ENCODE peak calls at places on chromosomes 13 and 19, in eight cellular contexts. One of them, this sample, is unnamed.

GRCh38 chr13:47211106-47211505 is 314.3 kb upstream of the HTR2A start:
- DNase-seq in endothelial cell: no peak
- DNase-seq in GM06990: no peak
- DNase-seq in EH: peak
- DNase-seq in NCI-H345: no peak
- DNase-seq in left colon: no peak
- DNase-seq in RWPE1: peak
- DNase-seq in NCI-H2107: no peak
- DNase-seq in this sample: no peak

GRCh38 chr13:43537124-43537523 is 249.6 kb downstream of the ENOX1 start:
- DNase-seq in NCI-H2107: no peak
- DNase-seq in RWPE1: no peak
- DNase-seq in EH: peak
- DNase-seq in endothelial cell: no peak
- DNase-seq in NCI-H345: no peak
- DNase-seq in left colon: no peak
- DNase-seq in GM06990: no peak
- DNase-seq in this sample: no peak

GRCh38 chr13:53301449-53301848 is 272.8 kb downstream of the OLFM4 start:
- DNase-seq in GM06990: no peak
- DNase-seq in NCI-H2107: peak
- DNase-seq in EH: no peak
- DNase-seq in endothelial cell: no peak
- DNase-seq in RWPE1: no peak
- DNase-seq in left colon: no peak
- DNase-seq in NCI-H345: peak
- DNase-seq in this sample: no peak

GRCh38 chr19:29067831-29068230 is 145.1 kb downstream of the UQCRFS1 start:
- DNase-seq in GM06990: no peak
- DNase-seq in endothelial cell: no peak
- DNase-seq in NCI-H2107: no peak
- DNase-seq in left colon: no peak
- DNase-seq in NCI-H345: no peak
- DNase-seq in RWPE1: no peak
- DNase-seq in EH: no peak
- DNase-seq in this sample: no peak

GRCh38 chr13:39855236-39855635 is 199.8 kb downstream of the COG6 start:
- DNase-seq in EH: no peak
- DNase-seq in NCI-H345: no peak
- DNase-seq in endothelial cell: no peak
- DNase-seq in RWPE1: no peak
- DNase-seq in left colon: no peak
- DNase-seq in NCI-H2107: no peak
- DNase-seq in GM06990: no peak
- DNase-seq in this sample: no peak

GRCh38 chr19:18097993-18098890 is 664 bp downstream of the MAST3 start:
- DNase-seq in NCI-H345: no peak
- DNase-seq in NCI-H2107: no peak
- DNase-seq in GM06990: no peak
- DNase-seq in left colon: no peak
- DNase-seq in RWPE1: no peak
- DNase-seq in endothelial cell: no peak
- DNase-seq in EH: no peak
- DNase-seq in this sample: no peak

GRCh38 chr13:38804536-38804935 is 117.7 kb downstream of the FREM2 start:
- DNase-seq in left colon: no peak
- DNase-seq in NCI-H2107: no peak
- DNase-seq in NCI-H345: no peak
- DNase-seq in RWPE1: peak
- DNase-seq in GM06990: no peak
- DNase-seq in endothelial cell: no peak
- DNase-seq in EH: no peak
- DNase-seq in this sample: no peak

GRCh38 chr13:50125556-50126377 is 110.5 kb downstream of the KCNRG start:
- DNase-seq in NCI-H345: peak
- DNase-seq in EH: peak
- DNase-seq in endothelial cell: peak
- DNase-seq in left colon: peak
- DNase-seq in RWPE1: peak
- DNase-seq in NCI-H2107: peak
- DNase-seq in GM06990: peak
- DNase-seq in this sample: peak

GRCh38 chr13:107977175-107977574 is 238.2 kb downstream of the LIG4 start:
- DNase-seq in NCI-H345: peak
- DNase-seq in EH: no peak
- DNase-seq in endothelial cell: no peak
- DNase-seq in GM06990: no peak
- DNase-seq in RWPE1: no peak
- DNase-seq in NCI-H2107: no peak
- DNase-seq in left colon: no peak
- DNase-seq in this sample: no peak

GRCh38 chr13:44050450-44051063 is 170.9 kb downstream of the LACC1 start:
- DNase-seq in RWPE1: peak
- DNase-seq in EH: peak
- DNase-seq in NCI-H2107: no peak
- DNase-seq in NCI-H345: peak
- DNase-seq in endothelial cell: no peak
- DNase-seq in GM06990: no peak
- DNase-seq in left colon: no peak
- DNase-seq in this sample: no peak

GRCh38 chr13:24184265-24184841 is 23.8 kb downstream of the SPATA13 start:
- DNase-seq in EH: no peak
- DNase-seq in endothelial cell: no peak
- DNase-seq in NCI-H345: no peak
- DNase-seq in GM06990: no peak
- DNase-seq in left colon: no peak
- DNase-seq in NCI-H2107: no peak
- DNase-seq in RWPE1: no peak
- DNase-seq in this sample: no peak

GRCh38 chr19:10995926-10996600 is 35.2 kb downstream of the SMARCA4 start:
- DNase-seq in endothelial cell: no peak
- DNase-seq in left colon: no peak
- DNase-seq in NCI-H345: no peak
- DNase-seq in RWPE1: no peak
- DNase-seq in EH: no peak
- DNase-seq in NCI-H2107: no peak
- DNase-seq in GM06990: no peak
- DNase-seq in this sample: no peak

GRCh38 chr13:110353339-110353977 is 46.4 kb downstream of the COL4A2 start:
- DNase-seq in left colon: peak
- DNase-seq in EH: no peak
- DNase-seq in endothelial cell: no peak
- DNase-seq in GM06990: no peak
- DNase-seq in NCI-H345: no peak
- DNase-seq in RWPE1: no peak
- DNase-seq in NCI-H2107: no peak
- DNase-seq in this sample: no peak

GRCh38 chr13:63427170-63427569 is 2011.5 kb upstream of the PCDH20 start:
- DNase-seq in left colon: no peak
- DNase-seq in NCI-H345: no peak
- DNase-seq in NCI-H2107: no peak
- DNase-seq in EH: no peak
- DNase-seq in endothelial cell: no peak
- DNase-seq in GM06990: no peak
- DNase-seq in RWPE1: no peak
- DNase-seq in this sample: no peak

GRCh38 chr19:15297416-15298224 is 34.7 kb downstream of the BRD4 start:
- DNase-seq in EH: peak
- DNase-seq in endothelial cell: no peak
- DNase-seq in RWPE1: peak
- DNase-seq in NCI-H345: peak
- DNase-seq in GM06990: no peak
- DNase-seq in left colon: peak
- DNase-seq in NCI-H2107: peak
- DNase-seq in this sample: peak

GRCh38 chr13:44112700-44113329 is 233.1 kb downstream of the LACC1 start:
- DNase-seq in NCI-H2107: no peak
- DNase-seq in endothelial cell: no peak
- DNase-seq in left colon: no peak
- DNase-seq in EH: no peak
- DNase-seq in NCI-H345: no peak
- DNase-seq in GM06990: no peak
- DNase-seq in RWPE1: no peak
- DNase-seq in this sample: no peak

This sample was measured in prostate gland.